ENCODE peak calls at places on chromosomes 7 and 10, in five cellular contexts. G is sigmoid colon; O is activated CD4-positive, CD25-positive, alpha-beta regulatory T cell treated with anti-CD3 and anti-CD28 coated beads, Interleukin-2, amount 50 U/mL, for 72 hours; E is astrocyte of the spinal cord; N is left lung. H is an unnamed sample.

GRCh38 chr7:106111671-106112117 is 418 bp downstream of the SYPL1 start:
- DNase-seq in G (peak; percentile 87), O (no peak), E (peak; percentile 65), N (peak; percentile 95), H (peak; percentile 94)

GRCh38 chr10:127940866-127941640 is 34.1 kb downstream of the PTPRE start:
- DNase-seq in G (peak; percentile 50), O (no peak), E (no peak), N (no peak), H (no peak)

GRCh38 chr7:83731154-83731553 is 82.2 kb upstream of the SEMA3E start:
- DNase-seq in G (no peak), O (no peak), E (no peak), N (no peak), H (no peak)

GRCh38 chr10:14758994-14759664 is 15.6 kb downstream of the FAM107B start:
- DNase-seq in G (no peak), O (no peak), E (no peak), N (no peak), H (no peak)

GRCh38 chr10:107230854-107231253 is 66.3 kb upstream of the SORCS1 start:
- DNase-seq in G (no peak), O (no peak), E (no peak), N (no peak), H (no peak)

GRCh38 chr7:10974717-10975032 is 1.0 kb downstream of the PHF14 start:
- DNase-seq in G (no peak), O (no peak), E (no peak), N (no peak), H (no peak)

GRCh38 chr10:11113156-11113555 is 95.5 kb downstream of the CELF2 start:
- DNase-seq in G (no peak), O (no peak), E (no peak), N (no peak), H (no peak)

GRCh38 chr10:48456361-48456804 is 148.5 kb downstream of the ARHGAP22 start:
- DNase-seq in G (peak; percentile 78), O (peak; percentile 21), E (no peak), N (peak; percentile 81), H (peak; percentile 87)

GRCh38 chr10:86102446-86102845 is 264.1 kb downstream of the GRID1 start:
- DNase-seq in G (no peak), O (no peak), E (no peak), N (no peak), H (peak; percentile 46)

GRCh38 chr10:878333-878753 is 53.2 kb downstream of the LARP4B start:
- DNase-seq in G (peak; percentile 80), O (no peak), E (no peak), N (no peak), H (no peak)

GRCh38 chr7:81604075-81604807 is 165.6 kb downstream of the HGF start:
- DNase-seq in G (no peak), O (no peak), E (peak; percentile 74), N (no peak), H (no peak)

GRCh38 chr7:149432121-149432691 is 28.7 kb downstream of the ZNF777 start:
- DNase-seq in G (no peak), O (no peak), E (no peak), N (peak; percentile 74), H (no peak)

GRCh38 chr10:85995791-85996190 is 370.8 kb downstream of the GRID1 start:
- DNase-seq in G (no peak), O (no peak), E (peak; percentile 0), N (no peak), H (no peak)

GRCh38 chr10:73893386-73893785 is 17.5 kb upstream of the PLAU start:
- DNase-seq in G (no peak), O (no peak), E (no peak), N (no peak), H (no peak)

GRCh38 chr7:116626886-116627285 is 45.1 kb upstream of the MET start:
- DNase-seq in G (no peak), O (no peak), E (no peak), N (no peak), H (no peak)

GRCh38 chr7:111140091-111140870 is 49.4 kb downstream of the LRRN3 start:
- DNase-seq in G (no peak), O (no peak), E (no peak), N (no peak), H (no peak)

GRCh38 chr10:90893190-90893589 is 21.4 kb downstream of the RPP30 start:
- DNase-seq in G (no peak), O (no peak), E (no peak), N (no peak), H (no peak)

GRCh38 chr10:62443866-62444265 is 69.7 kb downstream of the ZNF365 start:
- DNase-seq in G (no peak), O (no peak), E (no peak), N (no peak), H (no peak)

GRCh38 chr7:29091722-29092121 is 54.6 kb downstream of the CPVL start:
- DNase-seq in G (no peak), O (no peak), E (peak; percentile 2), N (no peak), H (no peak)

GRCh38 chr7:96548664-96549063 is 161.0 kb downstream of the SEM1 start:
- DNase-seq in G (no peak), O (no peak), E (no peak), N (no peak), H (no peak)

GRCh38 chr10:6244510-6244909 is 41.8 kb downstream of the PFKFB3 start:
- DNase-seq in G (no peak), O (no peak), E (no peak), N (no peak), H (no peak)

GRCh38 chr10:132957981-132958885 is 15.9 kb upstream of the CFAP46 start:
- DNase-seq in G (peak; percentile 46), O (peak; percentile 27), E (no peak), N (peak; percentile 67), H (peak; percentile 63)

GRCh38 chr10:88113232-88113631 is 249.8 kb downstream of the PTEN start:
- DNase-seq in G (no peak), O (no peak), E (no peak), N (no peak), H (peak; percentile 86)

GRCh38 chr10:11035318-11035920 is 17.7 kb downstream of the CELF2 start:
- DNase-seq in G (peak; percentile 81), O (no peak), E (peak; percentile 79), N (no peak), H (no peak)

GRCh38 chr7:27162548-27162848 is 2.8 kb downstream of the HOXA9 start:
- DNase-seq in G (no peak), O (no peak), E (no peak), N (no peak), H (no peak)

GRCh38 chr10:30437039-30437781 is 3.2 kb downstream of the MAP3K8 start:
- DNase-seq in G (no peak), O (no peak), E (peak; percentile 66), N (no peak), H (no peak)

GRCh38 chr10:13502384-13502783 is 26.4 kb downstream of the BEND7 start:
- DNase-seq in G (no peak), O (no peak), E (no peak), N (no peak), H (no peak)

GRCh38 chr10:76657337-76658012 is 980.1 kb downstream of the KCNMA1 start:
- DNase-seq in G (no peak), O (no peak), E (no peak), N (no peak), H (no peak)

GRCh38 chr7:155308330-155309020 is 10.8 kb downstream of the INSIG1 start:
- DNase-seq in G (no peak), O (no peak), E (no peak), N (no peak), H (no peak)

H was measured in spleen.